ENCODE peak calls at places on chromosomes 16 and 17, in five cellular contexts. A, M, X, T and Q are unnamed samples.

GRCh38 chr17:17328251-17328650 is 25.1 kb downstream of the NT5M start:
- DNase-seq in A (no peak), M (no peak), X (no peak), T (no peak), Q (no peak)

GRCh38 chr16:3807425-3808123 is 72.9 kb downstream of the CREBBP start:
- DNase-seq in A (no peak), M (no peak), X (no peak), T (no peak), Q (no peak)

GRCh38 chr17:45575126-45575885 is 84.8 kb upstream of the PLEKHM1 start:
- DNase-seq in A (peak), M (no peak), X (no peak), T (no peak), Q (no peak)

GRCh38 chr17:349666-350065 is 2.9 kb downstream of the RPH3AL start:
- DNase-seq in A (no peak), M (no peak), X (no peak), T (no peak), Q (peak)

GRCh38 chr16:68383858-68384257 is 64.5 kb downstream of the SMPD3 start:
- DNase-seq in A (no peak), M (no peak), X (no peak), T (no peak), Q (no peak)

GRCh38 chr17:280901-281300 is 71.7 kb downstream of the RPH3AL start:
- DNase-seq in A (no peak), M (no peak), X (peak), T (no peak), Q (no peak)

GRCh38 chr16:55490301-55490700 is 11.3 kb downstream of the MMP2 start:
- DNase-seq in A (no peak), M (no peak), X (no peak), T (no peak), Q (no peak)

GRCh38 chr17:37502009-37502936 is 12.6 kb downstream of the DUSP14 start:
- DNase-seq in A (no peak), M (no peak), X (no peak), T (no peak), Q (no peak)

GRCh38 chr17:32909787-32910369 is 18.1 kb upstream of the TMEM98 start:
- DNase-seq in A (peak), M (peak), X (peak), T (peak), Q (peak)

GRCh38 chr17:64025732-64026294 is 5.4 kb upstream of the ICAM2 start:
- DNase-seq in A (peak), M (peak), X (peak), T (peak), Q (peak)

GRCh38 chr17:58321571-58322525 is 6.7 kb downstream of the TSPOAP1 start:
- DNase-seq in A (no peak), M (no peak), X (no peak), T (no peak), Q (no peak)

GRCh38 chr17:33751702-33752065 is 458.6 kb upstream of the ASIC2 start:
- DNase-seq in A (peak), M (no peak), X (no peak), T (no peak), Q (no peak)

GRCh38 chr16:3673676-3674377 is 19.3 kb downstream of the DNASE1 start:
- DNase-seq in A (no peak), M (no peak), X (no peak), T (no peak), Q (no peak)

GRCh38 chr17:82250868-82251500 is 22.1 kb downstream of the SLC16A3 start:
- DNase-seq in A (no peak), M (no peak), X (no peak), T (peak), Q (no peak)

GRCh38 chr16:50326835-50327465 is 41.8 kb downstream of the BRD7 start:
- DNase-seq in A (peak), M (no peak), X (no peak), T (no peak), Q (peak)

GRCh38 chr17:48970224-48970623 is 1.8 kb upstream of the GIP start:
- DNase-seq in A (no peak), M (peak), X (no peak), T (no peak), Q (peak)

GRCh38 chr17:15662726-15663125 is 21.4 kb downstream of the TRIM16 start:
- DNase-seq in A (no peak), M (no peak), X (no peak), T (no peak), Q (peak)

GRCh38 chr17:29061036-29061435 is 18.1 kb downstream of the PIPOX start:
- DNase-seq in A (no peak), M (peak), X (no peak), T (no peak), Q (peak)

GRCh38 chr17:45050680-45051059 is 762 bp downstream of the DCAKD start:
- DNase-seq in A (peak), M (peak), X (peak), T (no peak), Q (no peak)

GRCh38 chr17:43983515-43984411 is 20.7 kb upstream of the NAGS start:
- DNase-seq in A (peak), M (peak), X (peak), T (no peak), Q (peak)

GRCh38 chr16:83955218-83956130 is 2.4 kb downstream of the OSGIN1 start:
- DNase-seq in A (no peak), M (no peak), X (no peak), T (no peak), Q (no peak)

GRCh38 chr17:82807562-82807961 is 32.3 kb downstream of the ZNF750 start:
- DNase-seq in A (no peak), M (no peak), X (no peak), T (no peak), Q (no peak)

GRCh38 chr17:49787932-49788442 is 494 bp upstream of the KAT7 start:
- DNase-seq in A (no peak), M (peak), X (peak), T (no peak), Q (no peak)

GRCh38 chr17:13509561-13509960 is 92.2 kb downstream of the HS3ST3A1 start:
- DNase-seq in A (no peak), M (no peak), X (no peak), T (no peak), Q (no peak)

GRCh38 chr16:12573300-12573699 is 230.4 kb downstream of the CPPED1 start:
- DNase-seq in A (no peak), M (no peak), X (no peak), T (no peak), Q (no peak)

GRCh38 chr17:67619555-67619954 is 98.2 kb upstream of the NOL11 start:
- DNase-seq in A (no peak), M (no peak), X (no peak), T (no peak), Q (no peak)

GRCh38 chr17:77914440-77915254 is 43.9 kb upstream of the TNRC6C start:
- DNase-seq in A (peak), M (no peak), X (no peak), T (peak), Q (no peak)

GRCh38 chr17:70976447-70976846 is 807.1 kb downstream of the KCNJ2 start:
- DNase-seq in A (no peak), M (no peak), X (no peak), T (no peak), Q (no peak)

GRCh38 chr17:9185142-9185541 is 163.8 kb downstream of the NTN1 start:
- DNase-seq in A (no peak), M (no peak), X (peak), T (no peak), Q (no peak)

GRCh38 chr16:19005561-19006445 is 22.1 kb downstream of the TMC7 start:
- DNase-seq in A (peak), M (no peak), X (no peak), T (no peak), Q (no peak)

GRCh38 chr17:10702574-10702973 is 5.2 kb downstream of the ADPRM start:
- DNase-seq in A (peak), M (no peak), X (no peak), T (no peak), Q (peak)

GRCh38 chr16:22762486-22762885 is 51.5 kb upstream of the HS3ST2 start:
- DNase-seq in A (no peak), M (no peak), X (no peak), T (no peak), Q (no peak)

GRCh38 chr17:80270836-80271235 is 10.2 kb downstream of the RNF213 start:
- DNase-seq in A (peak), M (peak), X (no peak), T (no peak), Q (peak)

GRCh38 chr17:10198509-10199249 is at the start of gene GAS7:
- DNase-seq in A (peak), M (peak), X (no peak), T (peak), Q (peak)

GRCh38 chr17:3512512-3513171 is 36.8 kb downstream of the ASPA start:
- DNase-seq in A (peak), M (no peak), X (peak), T (no peak), Q (peak)

GRCh38 chr17:18356624-18357023 is 6.7 kb downstream of the SHMT1 start:
- DNase-seq in A (no peak), M (no peak), X (no peak), T (peak), Q (peak)

GRCh38 chr17:82087961-82088837 is 9.8 kb downstream of the FASN start:
- DNase-seq in A (no peak), M (no peak), X (no peak), T (no peak), Q (no peak)

GRCh38 chr17:3989156-3989886 is 25.1 kb upstream of the ATP2A3 start:
- DNase-seq in A (no peak), M (peak), X (no peak), T (no peak), Q (no peak)

GRCh38 chr17:31385428-31386285 is 5.8 kb upstream of the RAB11FIP4 start:
- DNase-seq in A (no peak), M (no peak), X (no peak), T (no peak), Q (no peak)

GRCh38 chr16:87146676-87147075 is 170.5 kb downstream of the C16orf95 start:
- DNase-seq in A (no peak), M (no peak), X (no peak), T (no peak), Q (peak)

GRCh38 chr16:87149051-87149450 is 168.1 kb downstream of the C16orf95 start:
- DNase-seq in A (no peak), M (no peak), X (no peak), T (no peak), Q (no peak)

GRCh38 chr16:87143661-87144121 is 173.5 kb downstream of the C16orf95 start:
- DNase-seq in A (peak), M (no peak), X (no peak), T (no peak), Q (no peak)

GRCh38 chr16:87144232-87144631 is 173.0 kb downstream of the C16orf95 start:
- DNase-seq in A (no peak), M (no peak), X (no peak), T (no peak), Q (no peak)

GRCh38 chr16:87145181-87146176 is 171.7 kb downstream of the C16orf95 start:
- DNase-seq in A (no peak), M (no peak), X (no peak), T (no peak), Q (peak)
- TF ChIP-seq CTCF in A (no peak), M (no peak), X (no peak), T (no peak), Q (peak)

DNA sequence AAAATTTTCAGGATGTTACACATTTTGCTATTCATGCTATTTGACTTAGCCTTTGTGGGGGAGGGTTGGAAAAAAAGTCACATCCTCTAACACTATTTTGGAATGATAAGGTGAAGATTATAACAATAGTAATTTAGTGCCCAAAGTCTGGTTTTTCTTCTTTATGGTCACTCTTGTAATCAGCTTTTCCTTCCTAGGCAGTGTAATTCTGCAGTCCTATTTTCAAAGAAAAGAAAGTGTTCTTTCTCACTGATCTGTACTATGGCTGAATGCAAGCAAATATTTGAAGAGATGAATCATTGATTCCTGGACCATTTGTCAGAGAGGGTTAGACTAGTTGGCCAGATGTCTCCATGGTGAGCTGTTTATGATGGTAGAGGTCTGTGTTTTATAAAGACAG is 8.4 kb downstream of the RSPRY1 start:
- DNase-seq in A (no peak), M (peak), X (no peak), T (no peak), Q (no peak)
- H3K27ac ChIP-seq in A (no peak), M (peak), X (no peak), T (no peak), Q (no peak)

DNA sequence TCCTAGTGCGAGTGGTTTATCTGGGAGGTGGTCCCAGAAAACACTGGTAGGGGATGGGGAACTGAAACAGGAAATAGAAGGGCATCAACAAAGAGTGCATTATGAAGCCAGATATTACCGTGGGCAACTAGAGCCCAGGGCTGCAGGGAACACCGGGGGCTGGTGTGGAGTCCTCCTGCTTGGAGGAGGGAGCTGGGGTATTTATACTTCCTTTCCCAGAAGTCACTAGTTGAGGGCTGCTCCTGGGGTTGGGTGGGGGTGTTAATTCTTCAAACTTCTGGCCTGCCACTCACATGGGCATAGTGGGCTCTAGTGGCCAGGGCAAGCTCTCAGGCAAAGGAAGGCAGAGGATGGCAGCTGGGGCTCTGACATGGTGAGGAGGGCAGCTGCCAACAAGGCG is 14.7 kb downstream of the LAT start:
- DNase-seq in A (no peak), M (no peak), X (no peak), T (no peak), Q (no peak)
- TF ChIP-seq CTCF in A (no peak), M (no peak), X (no peak), T (no peak), Q (no peak)

GRCh38 chr16:9969580-9969979 is 212.6 kb downstream of the GRIN2A start:
- DNase-seq in A (no peak), M (no peak), X (no peak), T (no peak), Q (no peak)
- H3K27ac ChIP-seq in A (no peak), M (no peak), X (no peak), T (no peak), Q (no peak)

GRCh38 chr16:10988164-10988803 is 43.9 kb downstream of the CLEC16A start:
- DNase-seq in A (peak), M (no peak), X (no peak), T (peak), Q (no peak)
- TF ChIP-seq CTCF in A (peak), M (peak), X (no peak), T (peak), Q (peak)

GRCh38 chr16:10571354-10571753 is 9.0 kb downstream of the EMP2 start:
- DNase-seq in A (no peak), M (no peak), X (no peak), T (no peak), Q (no peak)

GRCh38 chr16:10572611-10573010 is 7.8 kb downstream of the EMP2 start:
- DNase-seq in A (no peak), M (no peak), X (no peak), T (no peak), Q (no peak)

GRCh38 chr16:10566613-10567012 is 13.8 kb downstream of the EMP2 start:
- DNase-seq in A (peak), M (no peak), X (no peak), T (no peak), Q (no peak)

GRCh38 chr16:10565167-10565566 is 15.2 kb downstream of the EMP2 start:
- DNase-seq in A (no peak), M (no peak), X (no peak), T (no peak), Q (no peak)

GRCh38 chr16:10569629-10570028 is 10.8 kb downstream of the EMP2 start:
- DNase-seq in A (no peak), M (no peak), X (no peak), T (no peak), Q (no peak)
- H3K27ac ChIP-seq in A (no peak), M (no peak), X (no peak), T (no peak), Q (peak)

GRCh38 chr17:38685485-38685884 is 10.7 kb upstream of the EPOP start:
- DNase-seq in A (no peak), M (no peak), X (no peak), T (peak), Q (no peak)

GRCh38 chr17:38691154-38691553 is 13.9 kb upstream of the MLLT6 start:
- DNase-seq in A (no peak), M (no peak), X (no peak), T (no peak), Q (no peak)

GRCh38 chr17:38687291-38687690 is 12.5 kb upstream of the EPOP start:
- DNase-seq in A (no peak), M (no peak), X (no peak), T (no peak), Q (peak)
- TF ChIP-seq CTCF in A (no peak), M (no peak), X (no peak), T (no peak), Q (no peak)

GRCh38 chr16:73067671-73068545 is 20.0 kb upstream of the ZFHX3 start:
- DNase-seq in A (no peak), M (no peak), X (no peak), T (no peak), Q (no peak)

GRCh38 chr16:73065617-73066313 is 17.8 kb upstream of the ZFHX3 start:
- DNase-seq in A (peak), M (no peak), X (no peak), T (peak), Q (peak)

GRCh38 chr16:73064996-73065349 is 17.0 kb upstream of the ZFHX3 start:
- DNase-seq in A (no peak), M (no peak), X (no peak), T (no peak), Q (no peak)

GRCh38 chr16:73066927-73067670 is 19.2 kb upstream of the ZFHX3 start:
- DNase-seq in A (no peak), M (no peak), X (no peak), T (no peak), Q (peak)

GRCh38 chr16:73066321-73066926 is 18.5 kb upstream of the ZFHX3 start:
- DNase-seq in A (peak), M (no peak), X (no peak), T (no peak), Q (no peak)
- H3K27ac ChIP-seq in A (no peak), M (no peak), X (no peak), T (peak), Q (no peak)

GRCh38 chr17:76365256-76365903 is 11.7 kb upstream of the PRPSAP1 start:
- DNase-seq in A (peak), M (no peak), X (no peak), T (no peak), Q (no peak)
- TF ChIP-seq CTCF in A (peak), M (no peak), X (no peak), T (no peak), Q (peak)